ENCODE peak calls at places on chromosomes 3 and 15, in seven cellular contexts. One of them, this sample, is unnamed.

GRCh38 chr3:99834584-99834957 is 16.9 kb downstream of the CMSS1 start:
- DNase-seq in cardiac fibroblast: no peak
- DNase-seq in AG04450: no peak
- DNase-seq in GM12892: no peak
- DNase-seq in GM20000: no peak
- DNase-seq in sigmoid colon: no peak
- DNase-seq in activated T-helper 1 cell treated with Interleukin-2 at 50 U/mL for 16 hours: no peak
- DNase-seq in this sample: no peak

GRCh38 chr3:126516152-126516935 is 1.2 kb downstream of the UROC1 start:
- DNase-seq in GM20000: no peak
- DNase-seq in cardiac fibroblast: no peak
- DNase-seq in AG04450: no peak
- DNase-seq in GM12892: no peak
- DNase-seq in sigmoid colon: peak; percentile 24
- DNase-seq in activated T-helper 1 cell treated with Interleukin-2 at 50 U/mL for 16 hours: no peak
- DNase-seq in this sample: no peak

GRCh38 chr3:192482391-192482790 is 244.9 kb downstream of the FGF12 start:
- DNase-seq in activated T-helper 1 cell treated with Interleukin-2 at 50 U/mL for 16 hours: no peak
- DNase-seq in GM20000: no peak
- DNase-seq in cardiac fibroblast: peak; percentile 64
- DNase-seq in sigmoid colon: no peak
- DNase-seq in AG04450: no peak
- DNase-seq in GM12892: no peak
- DNase-seq in this sample: no peak

GRCh38 chr3:139129892-139130291 is 85.2 kb upstream of the PRR23C start:
- DNase-seq in GM20000: no peak
- DNase-seq in activated T-helper 1 cell treated with Interleukin-2 at 50 U/mL for 16 hours: no peak
- DNase-seq in cardiac fibroblast: no peak
- DNase-seq in sigmoid colon: no peak
- DNase-seq in AG04450: no peak
- DNase-seq in GM12892: no peak
- DNase-seq in this sample: no peak

GRCh38 chr15:23690450-23690852 is 3.3 kb upstream of the NDN start:
- DNase-seq in AG04450: peak; percentile 49
- DNase-seq in sigmoid colon: peak; percentile 89
- DNase-seq in cardiac fibroblast: peak; percentile 76
- DNase-seq in activated T-helper 1 cell treated with Interleukin-2 at 50 U/mL for 16 hours: no peak
- DNase-seq in GM20000: no peak
- DNase-seq in GM12892: no peak
- DNase-seq in this sample: no peak

GRCh38 chr3:152474585-152474984 is 205.9 kb downstream of the MBNL1 start:
- DNase-seq in activated T-helper 1 cell treated with Interleukin-2 at 50 U/mL for 16 hours: no peak
- DNase-seq in cardiac fibroblast: peak; percentile 92
- DNase-seq in GM20000: peak; percentile 40
- DNase-seq in GM12892: no peak
- DNase-seq in AG04450: no peak
- DNase-seq in sigmoid colon: no peak
- DNase-seq in this sample: peak; percentile 19

GRCh38 chr3:23735575-23736326 is 70.0 kb upstream of the UBE2E1 start:
- DNase-seq in sigmoid colon: no peak
- DNase-seq in activated T-helper 1 cell treated with Interleukin-2 at 50 U/mL for 16 hours: no peak
- DNase-seq in GM20000: no peak
- DNase-seq in GM12892: no peak
- DNase-seq in cardiac fibroblast: peak; percentile 70
- DNase-seq in AG04450: no peak
- DNase-seq in this sample: no peak

GRCh38 chr3:185764168-185764988 is 60.5 kb downstream of the IGF2BP2 start:
- DNase-seq in activated T-helper 1 cell treated with Interleukin-2 at 50 U/mL for 16 hours: no peak
- DNase-seq in sigmoid colon: no peak
- DNase-seq in cardiac fibroblast: peak; percentile 65
- DNase-seq in AG04450: no peak
- DNase-seq in GM12892: no peak
- DNase-seq in GM20000: peak; percentile 19
- DNase-seq in this sample: no peak

GRCh38 chr3:128559486-128560225 is 66.7 kb upstream of the GATA2 start:
- DNase-seq in GM12892: no peak
- DNase-seq in GM20000: no peak
- DNase-seq in activated T-helper 1 cell treated with Interleukin-2 at 50 U/mL for 16 hours: no peak
- DNase-seq in AG04450: no peak
- DNase-seq in cardiac fibroblast: no peak
- DNase-seq in sigmoid colon: peak; percentile 19
- DNase-seq in this sample: no peak

GRCh38 chr3:99351097-99351496 is 287.3 kb upstream of the COL8A1 start:
- DNase-seq in cardiac fibroblast: no peak
- DNase-seq in AG04450: no peak
- DNase-seq in activated T-helper 1 cell treated with Interleukin-2 at 50 U/mL for 16 hours: no peak
- DNase-seq in GM12892: no peak
- DNase-seq in GM20000: no peak
- DNase-seq in sigmoid colon: no peak
- DNase-seq in this sample: no peak

GRCh38 chr3:3799173-3800075 is at the start of gene LRRN1:
- DNase-seq in cardiac fibroblast: no peak
- DNase-seq in GM12892: peak; percentile 30
- DNase-seq in sigmoid colon: peak; percentile 61
- DNase-seq in AG04450: no peak
- DNase-seq in activated T-helper 1 cell treated with Interleukin-2 at 50 U/mL for 16 hours: no peak
- DNase-seq in GM20000: peak; percentile 72
- DNase-seq in this sample: no peak

GRCh38 chr15:36468746-36469145 is 110.7 kb upstream of the CDIN1 start:
- DNase-seq in cardiac fibroblast: peak; percentile 72
- DNase-seq in GM12892: no peak
- DNase-seq in GM20000: no peak
- DNase-seq in AG04450: peak; percentile 100
- DNase-seq in sigmoid colon: no peak
- DNase-seq in activated T-helper 1 cell treated with Interleukin-2 at 50 U/mL for 16 hours: no peak
- DNase-seq in this sample: peak; percentile 38

GRCh38 chr3:30546934-30547333 is 59.5 kb upstream of the TGFBR2 start:
- DNase-seq in GM12892: no peak
- DNase-seq in cardiac fibroblast: no peak
- DNase-seq in GM20000: no peak
- DNase-seq in sigmoid colon: no peak
- DNase-seq in activated T-helper 1 cell treated with Interleukin-2 at 50 U/mL for 16 hours: no peak
- DNase-seq in AG04450: no peak
- DNase-seq in this sample: no peak

GRCh38 chr3:101518421-101518871 is 5.4 kb upstream of the SENP7 start:
- DNase-seq in GM20000: peak; percentile 73
- DNase-seq in sigmoid colon: no peak
- DNase-seq in GM12892: peak; percentile 32
- DNase-seq in cardiac fibroblast: no peak
- DNase-seq in activated T-helper 1 cell treated with Interleukin-2 at 50 U/mL for 16 hours: peak; percentile 6
- DNase-seq in AG04450: no peak
- DNase-seq in this sample: no peak

GRCh38 chr3:50660386-50660785 is 14.3 kb upstream of the DOCK3 start:
- DNase-seq in activated T-helper 1 cell treated with Interleukin-2 at 50 U/mL for 16 hours: no peak
- DNase-seq in sigmoid colon: no peak
- DNase-seq in GM12892: no peak
- DNase-seq in GM20000: no peak
- DNase-seq in AG04450: no peak
- DNase-seq in cardiac fibroblast: no peak
- DNase-seq in this sample: no peak

GRCh38 chr3:128084675-128085021 is 32.4 kb downstream of the SEC61A1 start:
- DNase-seq in GM12892: no peak
- DNase-seq in GM20000: no peak
- DNase-seq in cardiac fibroblast: no peak
- DNase-seq in sigmoid colon: no peak
- DNase-seq in AG04450: no peak
- DNase-seq in activated T-helper 1 cell treated with Interleukin-2 at 50 U/mL for 16 hours: no peak
- DNase-seq in this sample: no peak

GRCh38 chr3:158167737-158168469 is 58.0 kb downstream of the RSRC1 start:
- DNase-seq in GM20000: no peak
- DNase-seq in GM12892: no peak
- DNase-seq in activated T-helper 1 cell treated with Interleukin-2 at 50 U/mL for 16 hours: no peak
- DNase-seq in cardiac fibroblast: peak; percentile 94
- DNase-seq in AG04450: peak; percentile 85
- DNase-seq in sigmoid colon: no peak
- DNase-seq in this sample: peak; percentile 93

GRCh38 chr15:61243984-61244593 is 15.0 kb upstream of the RORA start:
- DNase-seq in GM20000: no peak
- DNase-seq in AG04450: no peak
- DNase-seq in activated T-helper 1 cell treated with Interleukin-2 at 50 U/mL for 16 hours: no peak
- DNase-seq in GM12892: no peak
- DNase-seq in sigmoid colon: no peak
- DNase-seq in cardiac fibroblast: no peak
- DNase-seq in this sample: no peak

GRCh38 chr3:159236306-159236705 is 434.5 kb downstream of the MFSD1 start:
- DNase-seq in AG04450: no peak
- DNase-seq in cardiac fibroblast: no peak
- DNase-seq in sigmoid colon: no peak
- DNase-seq in GM20000: no peak
- DNase-seq in GM12892: no peak
- DNase-seq in activated T-helper 1 cell treated with Interleukin-2 at 50 U/mL for 16 hours: no peak
- DNase-seq in this sample: no peak

GRCh38 chr3:67650084-67650483 is 4.3 kb downstream of the SUCLG2 start:
- DNase-seq in GM20000: no peak
- DNase-seq in activated T-helper 1 cell treated with Interleukin-2 at 50 U/mL for 16 hours: no peak
- DNase-seq in GM12892: no peak
- DNase-seq in AG04450: no peak
- DNase-seq in sigmoid colon: no peak
- DNase-seq in cardiac fibroblast: no peak
- DNase-seq in this sample: no peak

GRCh38 chr3:72679540-72680198 is 168.6 kb downstream of the SHQ1 start:
- DNase-seq in GM20000: peak; percentile 44
- DNase-seq in AG04450: no peak
- DNase-seq in sigmoid colon: no peak
- DNase-seq in GM12892: no peak
- DNase-seq in cardiac fibroblast: peak; percentile 44
- DNase-seq in activated T-helper 1 cell treated with Interleukin-2 at 50 U/mL for 16 hours: no peak
- DNase-seq in this sample: no peak

GRCh38 chr3:180018588-180018987 is 18.1 kb downstream of the PEX5L start:
- DNase-seq in sigmoid colon: no peak
- DNase-seq in activated T-helper 1 cell treated with Interleukin-2 at 50 U/mL for 16 hours: no peak
- DNase-seq in AG04450: no peak
- DNase-seq in GM20000: peak; percentile 31
- DNase-seq in cardiac fibroblast: no peak
- DNase-seq in GM12892: no peak
- DNase-seq in this sample: no peak

GRCh38 chr3:13186416-13186815 is 113.2 kb upstream of the IQSEC1 start:
- DNase-seq in GM12892: no peak
- DNase-seq in AG04450: no peak
- DNase-seq in sigmoid colon: no peak
- DNase-seq in GM20000: no peak
- DNase-seq in cardiac fibroblast: no peak
- DNase-seq in activated T-helper 1 cell treated with Interleukin-2 at 50 U/mL for 16 hours: no peak
- DNase-seq in this sample: no peak

GRCh38 chr15:86915811-86916331 is 836.2 kb downstream of the AGBL1 start:
- DNase-seq in sigmoid colon: no peak
- DNase-seq in GM20000: no peak
- DNase-seq in cardiac fibroblast: peak; percentile 73
- DNase-seq in activated T-helper 1 cell treated with Interleukin-2 at 50 U/mL for 16 hours: no peak
- DNase-seq in AG04450: peak; percentile 7
- DNase-seq in GM12892: no peak
- DNase-seq in this sample: peak; percentile 25

GRCh38 chr3:56980798-56981390 is 79.6 kb upstream of the SPATA12 start:
- DNase-seq in GM20000: no peak
- DNase-seq in sigmoid colon: no peak
- DNase-seq in AG04450: peak; percentile 88
- DNase-seq in GM12892: no peak
- DNase-seq in cardiac fibroblast: peak; percentile 99
- DNase-seq in activated T-helper 1 cell treated with Interleukin-2 at 50 U/mL for 16 hours: peak; percentile 5
- DNase-seq in this sample: peak; percentile 93

GRCh38 chr3:30667250-30667585 is 60.8 kb downstream of the TGFBR2 start:
- DNase-seq in AG04450: no peak
- DNase-seq in cardiac fibroblast: no peak
- DNase-seq in GM20000: no peak
- DNase-seq in sigmoid colon: no peak
- DNase-seq in activated T-helper 1 cell treated with Interleukin-2 at 50 U/mL for 16 hours: no peak
- DNase-seq in GM12892: no peak
- DNase-seq in this sample: no peak

GRCh38 chr3:119365418-119365817 is 71.2 kb downstream of the ARHGAP31 start:
- DNase-seq in AG04450: no peak
- DNase-seq in cardiac fibroblast: no peak
- DNase-seq in activated T-helper 1 cell treated with Interleukin-2 at 50 U/mL for 16 hours: no peak
- DNase-seq in sigmoid colon: no peak
- DNase-seq in GM12892: no peak
- DNase-seq in GM20000: no peak
- DNase-seq in this sample: no peak

GRCh38 chr3:12661926-12662592 is 1.9 kb downstream of the RAF1 start:
- DNase-seq in GM20000: no peak
- DNase-seq in AG04450: no peak
- DNase-seq in activated T-helper 1 cell treated with Interleukin-2 at 50 U/mL for 16 hours: no peak
- DNase-seq in GM12892: no peak
- DNase-seq in sigmoid colon: no peak
- DNase-seq in cardiac fibroblast: no peak
- DNase-seq in this sample: no peak

GRCh38 chr3:66986406-66986805 is 11.7 kb upstream of the KBTBD8 start:
- DNase-seq in GM20000: no peak
- DNase-seq in GM12892: no peak
- DNase-seq in cardiac fibroblast: no peak
- DNase-seq in AG04450: no peak
- DNase-seq in sigmoid colon: no peak
- DNase-seq in activated T-helper 1 cell treated with Interleukin-2 at 50 U/mL for 16 hours: no peak
- DNase-seq in this sample: no peak

GRCh38 chr15:68991723-68992122 is 22.8 kb upstream of the NOX5 start:
- DNase-seq in GM20000: no peak
- DNase-seq in cardiac fibroblast: peak; percentile 60
- DNase-seq in AG04450: no peak
- DNase-seq in activated T-helper 1 cell treated with Interleukin-2 at 50 U/mL for 16 hours: no peak
- DNase-seq in GM12892: no peak
- DNase-seq in sigmoid colon: no peak
- DNase-seq in this sample: no peak

GRCh38 chr15:58627706-58628105 is 121.8 kb downstream of the ADAM10 start:
- DNase-seq in sigmoid colon: no peak
- DNase-seq in GM20000: no peak
- DNase-seq in cardiac fibroblast: peak; percentile 27
- DNase-seq in GM12892: no peak
- DNase-seq in activated T-helper 1 cell treated with Interleukin-2 at 50 U/mL for 16 hours: no peak
- DNase-seq in AG04450: no peak
- DNase-seq in this sample: no peak

This sample was measured in kidney epithelial cell.